ENCODE peak calls at places on chromosomes 16 and 17, in four cellular contexts. C is ELR; Z is neuronal stem cell; Q is stimulated activated naive CD4-positive, alpha-beta T cell treated with Interleukin-2 at 50 U/mL for 16 hours. S is an unnamed sample.

GRCh38 chr16:35208001-35208935 is 1748.9 kb downstream of the TP53TG3F start:
- DNase-seq in Q (no peak), C (no peak), Z (no peak), S (no peak)

GRCh38 chr16:24652209-24652712 is 77.2 kb upstream of the TNRC6A start:
- DNase-seq in Q (no peak), C (no peak), Z (no peak), S (no peak)

GRCh38 chr17:70608957-70609356 is 439.6 kb downstream of the KCNJ2 start:
- DNase-seq in C (no peak), Z (no peak), Q (no peak), S (no peak)

GRCh38 chr17:75396781-75397180 is 8.7 kb downstream of the GRB2 start:
- DNase-seq in Q (no peak), Z (no peak), C (no peak), S (no peak)

GRCh38 chr16:23629516-23629915 is 11.6 kb downstream of the PALB2 start:
- DNase-seq in C (no peak), Q (no peak), Z (no peak), S (no peak)

GRCh38 chr17:78043031-78043430 is 84.5 kb downstream of the TNRC6C start:
- DNase-seq in C (no peak), Q (no peak), Z (no peak), S (no peak)

GRCh38 chr17:78044280-78044835 is 84.2 kb downstream of the TMC6 start:
- DNase-seq in C (peak), Z (no peak), Q (no peak), S (no peak)

GRCh38 chr16:87321336-87322107 is 4.3 kb upstream of the C16orf95 start:
- DNase-seq in C (no peak), Z (no peak), Q (no peak), S (no peak)

GRCh38 chr16:56525154-56525720 is 5.4 kb upstream of the BBS2 start:
- DNase-seq in C (peak), Q (no peak), Z (no peak), S (no peak)

GRCh38 chr16:86537486-86537885 is 17.5 kb downstream of the MTHFSD start:
- DNase-seq in Z (no peak), Q (no peak), C (no peak), S (no peak)

GRCh38 chr17:39209317-39210092 is 9.4 kb downstream of the RPL19 start:
- DNase-seq in Q (peak), Z (no peak), C (peak), S (no peak)

GRCh38 chr16:872436-873242 is 72.1 kb upstream of the GNG13 start:
- DNase-seq in C (no peak), Q (no peak), Z (no peak), S (no peak)

GRCh38 chr17:13601776-13602551 is at the start of gene HS3ST3A1:
- DNase-seq in Q (no peak), Z (peak), C (peak), S (no peak)

GRCh38 chr17:7184091-7184488 is 4.9 kb upstream of the ASGR1 start:
- DNase-seq in Z (no peak), C (no peak), Q (no peak), S (no peak)

GRCh38 chr16:71723537-71724319 is 773 bp downstream of the PHLPP2 start:
- DNase-seq in C (peak), Q (peak), Z (peak), S (peak)

GRCh38 chr17:77322534-77323412 is 182.0 kb downstream of the SEC14L1 start:
- DNase-seq in Q (no peak), Z (peak), C (peak), S (peak)

GRCh38 chr17:44607836-44608690 is 48.2 kb upstream of the MEIOC start:
- DNase-seq in Z (no peak), C (no peak), Q (no peak), S (no peak)

GRCh38 chr17:48002208-48002919 is 31.5 kb downstream of the CDK5RAP3 start:
- DNase-seq in Z (no peak), C (peak), Q (no peak), S (peak)

GRCh38 chr16:4307215-4308037 is 8.4 kb upstream of the GLIS2 start:
- DNase-seq in C (peak), Z (peak), Q (peak), S (peak)

GRCh38 chr17:19305261-19305660 is 57.3 kb downstream of the B9D1 start:
- DNase-seq in Q (no peak), C (no peak), Z (no peak), S (no peak)

GRCh38 chr17:49218941-49219913 is 8.7 kb downstream of the ABI3 start:
- DNase-seq in Z (no peak), C (no peak), Q (peak), S (no peak)

GRCh38 chr17:51120739-51121619 is at the start of gene SPAG9:
- DNase-seq in C (peak), Q (peak), Z (peak), S (peak)

GRCh38 chr17:32596206-32596605 is 109.4 kb downstream of the CDK5R1 start:
- DNase-seq in Q (no peak), Z (no peak), C (no peak), S (no peak)

GRCh38 chr16:88744839-88745521 is 38.7 kb downstream of the CTU2 start:
- DNase-seq in Z (no peak), C (no peak), Q (no peak), S (no peak)

GRCh38 chr16:89358030-89359005 is 132.0 kb downstream of the ANKRD11 start:
- DNase-seq in Z (no peak), C (no peak), Q (peak), S (no peak)

GRCh38 chr16:14634389-14634725 is 1.6 kb downstream of the BFAR start:
- DNase-seq in Z (no peak), C (no peak), Q (no peak), S (no peak)

GRCh38 chr17:5686246-5686645 is 101.9 kb upstream of the NLRP1 start:
- DNase-seq in C (no peak), Q (no peak), Z (no peak), S (no peak)

GRCh38 chr17:43900858-43901754 is 6.2 kb downstream of the MPP2 start:
- DNase-seq in Q (no peak), C (no peak), Z (no peak), S (peak)

S was measured in A549.